ENCODE peak calls at places on chromosomes 1 and 21, in five cellular contexts. S is ovary, H is neural crest cell, B is GM06990, J is vagina. O is an unnamed sample.

GRCh38 chr1:55426619-55427018 is 211.5 kb upstream of the USP24 start:
- DNase-seq in S (no peak), H (no peak), B (no peak), J (no peak), O (no peak)

GRCh38 chr1:8025671-8026144 is 401 bp downstream of the ERRFI1 start:
- DNase-seq in S (no peak), H (peak), B (peak), J (no peak), O (no peak)

GRCh38 chr1:1204425-1204920 is 1.9 kb downstream of the TNFRSF18 start:
- DNase-seq in S (no peak), H (no peak), B (peak), J (no peak), O (no peak)

GRCh38 chr1:160548960-160549664 is 26.1 kb upstream of the SLAMF6 start:
- DNase-seq in S (no peak), H (no peak), B (peak), J (no peak), O (no peak)

GRCh38 chr1:26915204-26915842 is 1.5 kb upstream of the NR0B2 start:
- DNase-seq in S (no peak), H (no peak), B (no peak), J (no peak), O (no peak)

GRCh38 chr1:159945483-159946241 is at the start of gene IGSF9:
- DNase-seq in S (peak), H (peak), B (peak), J (no peak), O (peak)

GRCh38 chr1:3922201-3922725 is 22.2 kb upstream of the C1orf174 start:
- DNase-seq in S (no peak), H (no peak), B (no peak), J (no peak), O (no peak)

GRCh38 chr1:194161591-194161990 is 975.2 kb upstream of the B3GALT2 start:
- DNase-seq in S (no peak), H (no peak), B (no peak), J (no peak), O (no peak)

GRCh38 chr1:15430787-15431570 is 7.3 kb upstream of the CTRC start:
- DNase-seq in S (peak), H (peak), B (peak), J (no peak), O (peak)

GRCh38 chr1:32652244-32652962 is 1.4 kb downstream of the RBBP4 start:
- DNase-seq in S (no peak), H (no peak), B (no peak), J (no peak), O (no peak)

GRCh38 chr1:86778510-86779218 is 74.3 kb downstream of the SH3GLB1 start:
- DNase-seq in S (no peak), H (no peak), B (no peak), J (no peak), O (no peak)

GRCh38 chr1:95308276-95308675 is 74.3 kb downstream of the RWDD3 start:
- DNase-seq in S (no peak), H (no peak), B (no peak), J (no peak), O (no peak)

GRCh38 chr1:89706700-89707012 is 73.7 kb downstream of the LRRC8C start:
- DNase-seq in S (no peak), H (no peak), B (no peak), J (no peak), O (no peak)

GRCh38 chr1:1305300-1306069 is 2.2 kb downstream of the ACAP3 start:
- DNase-seq in S (peak), H (no peak), B (peak), J (no peak), O (no peak)

GRCh38 chr1:2556277-2557145 is at the start of gene TNFRSF14:
- DNase-seq in S (peak), H (no peak), B (peak), J (no peak), O (no peak)

GRCh38 chr1:110508038-110508437 is 10.9 kb downstream of the KCNA10 start:
- DNase-seq in S (no peak), H (no peak), B (peak), J (no peak), O (peak)

GRCh38 chr21:39681845-39682244 is 63.1 kb upstream of the IGSF5 start:
- DNase-seq in S (no peak), H (no peak), B (no peak), J (no peak), O (no peak)

GRCh38 chr1:1540015-1540816 is at the start of gene TMEM240:
- DNase-seq in S (peak), H (peak), B (no peak), J (no peak), O (peak)

GRCh38 chr1:63987014-63987630 is 213.3 kb downstream of the ROR1 start:
- DNase-seq in S (no peak), H (no peak), B (no peak), J (no peak), O (no peak)

GRCh38 chr1:230970432-230970831 is 8.2 kb downstream of the TTC13 start:
- DNase-seq in S (no peak), H (no peak), B (no peak), J (no peak), O (no peak)

GRCh38 chr1:110672753-110673108 is 2.0 kb downstream of the KCNA3 start:
- DNase-seq in S (no peak), H (no peak), B (peak), J (no peak), O (no peak)

GRCh38 chr1:208004851-208005250 is 93.9 kb upstream of the CD34 start:
- DNase-seq in S (no peak), H (no peak), B (no peak), J (no peak), O (no peak)

GRCh38 chr1:65372557-65372956 is 47.9 kb upstream of the LEPR start:
- DNase-seq in S (no peak), H (no peak), B (no peak), J (no peak), O (no peak)

GRCh38 chr1:90989302-90989701 is 32.5 kb downstream of the ZNF644 start:
- DNase-seq in S (no peak), H (no peak), B (no peak), J (no peak), O (no peak)

GRCh38 chr1:201156346-201156745 is 2.1 kb upstream of the TMEM9 start:
- DNase-seq in S (no peak), H (no peak), B (no peak), J (no peak), O (no peak)

GRCh38 chr1:25433389-25434186 is 2.9 kb downstream of the MACO1 start:
- DNase-seq in S (peak), H (no peak), B (no peak), J (no peak), O (no peak)

GRCh38 chr1:85343612-85344255 is 67.3 kb upstream of the BCL10 start:
- DNase-seq in S (no peak), H (no peak), B (no peak), J (no peak), O (no peak)

GRCh38 chr1:155218854-155219591 is 10.5 kb downstream of the MTX1 start:
- DNase-seq in S (no peak), H (no peak), B (no peak), J (no peak), O (peak)

GRCh38 chr1:101005871-101006270 is 19.7 kb downstream of the DPH5 start:
- DNase-seq in S (no peak), H (no peak), B (no peak), J (no peak), O (no peak)

GRCh38 chr1:245322673-245323072 is 167.9 kb downstream of the KIF26B start:
- DNase-seq in S (no peak), H (no peak), B (no peak), J (no peak), O (no peak)
- TF ChIP-seq CTCF in S (no peak), H (no peak), B (no peak), J (no peak), O (no peak)

DNA sequence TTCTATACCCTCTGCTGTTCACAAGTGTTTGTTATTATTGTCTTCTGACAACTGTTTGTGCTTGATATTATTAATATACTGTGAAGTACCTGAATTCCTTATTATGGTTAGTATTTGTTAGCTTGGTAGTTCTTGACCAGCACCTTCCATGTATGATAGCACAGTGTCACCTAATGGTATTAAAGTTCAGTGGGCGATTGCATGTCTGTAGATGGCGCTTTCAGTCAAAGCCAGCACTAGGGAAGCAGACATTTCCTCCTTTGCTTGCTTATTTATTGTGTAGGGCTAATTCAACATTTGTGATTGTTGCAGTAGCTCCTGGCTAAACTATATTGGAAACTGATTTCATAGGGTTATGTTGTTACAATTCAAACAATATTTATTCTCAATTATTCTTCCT is 218.0 kb downstream of the ZP4 start:
- DNase-seq in S (no peak), H (no peak), B (no peak), J (no peak), O (no peak)
- TF ChIP-seq CTCF in S (no peak), H (no peak), B (peak), J (no peak), O (no peak)

GRCh38 chr1:156911587-156912298 is 8.7 kb upstream of the LRRC71 start:
- DNase-seq in S (no peak), H (no peak), B (no peak), J (no peak), O (no peak)

GRCh38 chr1:156913809-156914387 is 6.5 kb upstream of the LRRC71 start:
- DNase-seq in S (no peak), H (no peak), B (no peak), J (no peak), O (no peak)

GRCh38 chr1:156912310-156912709 is 8.1 kb upstream of the LRRC71 start:
- DNase-seq in S (no peak), H (no peak), B (no peak), J (no peak), O (no peak)

GRCh38 chr1:156914440-156914856 is 6.0 kb upstream of the LRRC71 start:
- DNase-seq in S (no peak), H (no peak), B (no peak), J (no peak), O (no peak)

GRCh38 chr1:156912861-156913808 is 7.3 kb upstream of the LRRC71 start:
- DNase-seq in S (peak), H (no peak), B (no peak), J (no peak), O (peak)
- TF ChIP-seq CTCF in S (no peak), H (no peak), B (no peak), J (no peak), O (peak)

GRCh38 chr1:226109829-226110248 is 47.3 kb downstream of the H3-3A start:
- DNase-seq in S (peak), H (peak), B (peak), J (no peak), O (peak)

GRCh38 chr1:226108935-226109828 is 46.7 kb downstream of the H3-3A start:
- DNase-seq in S (peak), H (no peak), B (no peak), J (no peak), O (no peak)

GRCh38 chr1:226110249-226111108 is 48.0 kb downstream of the H3-3A start:
- DNase-seq in S (peak), H (peak), B (peak), J (no peak), O (peak)

GRCh38 chr1:226104671-226105121 is 42.2 kb downstream of the H3-3A start:
- DNase-seq in S (no peak), H (no peak), B (no peak), J (no peak), O (no peak)

DNA sequence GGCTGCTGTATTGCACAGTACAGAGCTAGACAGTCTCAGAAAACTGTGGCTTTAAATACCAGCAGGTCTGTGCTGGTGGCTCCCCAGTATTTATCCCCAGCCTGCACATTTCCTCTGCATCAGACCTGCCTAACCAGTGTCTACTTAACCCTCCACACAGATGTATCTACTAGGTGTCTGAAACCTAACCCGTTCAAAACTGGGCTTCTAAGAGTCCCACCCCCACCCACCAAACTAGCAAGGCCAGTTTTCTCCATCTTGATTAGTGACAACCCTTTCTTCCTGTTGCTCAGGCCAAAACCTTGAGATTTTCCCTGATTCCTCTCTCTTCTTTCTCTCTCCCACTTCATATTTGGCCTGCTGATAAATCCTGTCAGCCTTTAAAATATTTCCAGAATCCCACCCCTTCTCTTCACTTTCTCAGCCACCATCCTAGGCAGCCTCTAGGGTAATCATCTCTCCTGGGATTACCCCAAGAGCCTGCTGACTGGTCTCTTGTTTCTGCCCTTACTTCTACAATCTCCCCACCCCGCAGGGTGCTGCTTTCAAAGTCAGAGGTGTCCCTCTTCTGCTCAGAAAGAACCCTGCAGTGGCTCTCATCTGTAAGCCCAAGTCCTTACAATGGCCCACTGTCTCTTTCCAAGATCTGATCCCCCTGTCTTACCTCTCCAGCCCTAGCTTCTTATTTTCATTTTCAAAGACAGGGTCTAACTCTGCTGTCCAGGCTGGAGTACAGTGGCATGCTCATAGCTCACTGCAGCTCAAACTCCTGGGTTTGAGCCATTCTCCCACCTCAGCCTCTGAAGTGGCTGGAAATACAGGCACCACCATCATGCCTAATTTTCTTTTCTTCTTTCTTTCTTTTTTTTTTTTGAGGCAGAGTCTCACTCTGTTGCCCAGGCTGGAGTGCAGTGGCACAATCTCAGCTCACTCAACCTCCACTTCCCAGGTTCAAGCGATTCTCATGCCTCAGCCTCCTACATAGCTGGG is 45.2 kb downstream of the H3-3A start:
- DNase-seq in S (no peak), H (no peak), B (no peak), J (no peak), O (no peak)
- TF ChIP-seq CTCF in S (no peak), H (no peak), B (peak), J (no peak), O (no peak)

DNA sequence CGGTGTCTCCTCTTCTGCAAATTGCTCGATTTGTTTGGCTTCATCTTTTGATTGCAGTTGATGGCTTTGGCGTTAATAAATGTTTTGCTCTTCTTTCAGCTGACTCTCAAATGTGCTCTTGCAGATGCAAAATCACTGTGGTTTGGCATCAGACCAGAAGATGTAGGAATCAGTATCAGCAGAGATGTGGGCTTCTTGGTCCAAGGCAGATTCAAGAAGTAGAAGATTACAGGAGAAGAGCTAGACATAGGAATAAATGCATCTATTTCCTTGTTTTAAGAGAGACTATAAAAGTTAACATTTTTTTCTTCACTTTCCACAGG is 59.8 kb upstream of the BACH1 start:
- DNase-seq in S (no peak), H (no peak), B (no peak), J (no peak), O (no peak)
- TF ChIP-seq CTCF in S (no peak), H (no peak), B (no peak), J (no peak), O (no peak)

GRCh38 chr1:6889875-6890480 is 104.7 kb downstream of the CAMTA1 start:
- DNase-seq in S (peak), H (peak), B (no peak), J (no peak), O (peak)
- TF ChIP-seq CTCF in S (peak), H (peak), B (peak), J (peak), O (peak)

DNA sequence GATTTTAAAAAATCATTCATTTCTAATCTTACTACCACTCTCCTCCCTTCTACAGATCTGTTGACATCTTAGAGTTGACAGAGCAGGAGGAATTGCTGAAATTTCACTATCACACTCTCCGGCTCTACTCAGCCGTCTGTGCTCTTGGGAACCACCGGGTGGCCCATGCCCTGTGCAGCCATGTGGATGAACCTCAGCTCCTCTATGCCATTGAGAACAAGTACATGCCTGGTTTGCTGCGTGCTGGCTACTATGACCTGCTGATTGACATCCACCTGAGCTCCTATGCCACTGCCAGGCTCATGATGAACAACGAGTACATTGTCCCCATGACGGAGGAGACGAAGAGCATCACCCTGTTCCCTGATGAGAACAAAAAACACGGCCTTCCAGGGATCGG is 276.7 kb downstream of the ZP4 start:
- DNase-seq in S (no peak), H (no peak), B (no peak), J (no peak), O (no peak)
- TF ChIP-seq CTCF in S (no peak), H (no peak), B (no peak), J (no peak), O (no peak)